ENCODE peak calls at places on chromosomes 6 and 20, in ten cellular contexts. C is GM10248; T is naive thymus-derived CD4-positive, alpha-beta T cell; O is AG10803; L is germinal center; J is HCEC 1CT; M is naive thymus-derived CD8-positive, alpha-beta T cell; P is osteocyte; I is AML-193; G is stimulated activated CD4-positive, alpha-beta T cell treated with anti-CD3 and anti-CD28 coated beads, Interleukin-2, amount 100 ng/mL, for 48 hours. D is an unnamed sample.

GRCh38 chr6:41428995-41429417 is 93.6 kb downstream of the NCR2 start:
- DNase-seq in J (peak), G (peak), T (no peak), L (peak), O (peak), M (no peak), C (peak), I (no peak), P (no peak), D (no peak)

GRCh38 chr6:138115877-138116660 is 8.8 kb upstream of the PERP start:
- DNase-seq in O (peak), J (peak), I (peak), G (no peak), M (peak), P (no peak), C (peak), L (peak), T (peak), D (peak)

GRCh38 chr6:40977085-40977484 is 61.9 kb downstream of the UNC5CL start:
- DNase-seq in M (no peak), T (no peak), J (no peak), G (no peak), C (no peak), P (no peak), I (no peak), O (no peak), L (no peak), D (no peak)

GRCh38 chr6:45432944-45433343 is 55.2 kb upstream of the SUPT3H start:
- DNase-seq in C (no peak), J (peak), P (no peak), G (no peak), I (no peak), L (no peak), M (no peak), T (no peak), O (no peak), D (no peak)

GRCh38 chr6:112086744-112087135 is 542 bp downstream of the TUBE1 start:
- DNase-seq in P (no peak), T (no peak), J (peak), G (no peak), C (peak), O (peak), M (peak), I (peak), L (peak), D (no peak)

GRCh38 chr6:103122766-103123601 is 1729.5 kb downstream of the GRIK2 start:
- DNase-seq in G (peak), O (peak), T (no peak), J (peak), I (peak), M (no peak), C (peak), P (no peak), L (no peak), D (no peak)

GRCh38 chr20:17910828-17911294 is 57.7 kb downstream of the SNX5 start:
- DNase-seq in I (no peak), C (no peak), P (no peak), T (no peak), M (no peak), O (peak), G (no peak), L (no peak), J (peak), D (no peak)

GRCh38 chr20:31675828-31676533 is 38.3 kb downstream of the COX4I2 start:
- DNase-seq in M (peak), C (peak), J (peak), T (peak), P (no peak), O (no peak), G (peak), I (peak), L (peak), D (peak)

GRCh38 chr6:39312912-39313525 is 1.2 kb downstream of the KCNK17 start:
- DNase-seq in M (no peak), L (no peak), I (no peak), J (no peak), G (no peak), C (no peak), T (no peak), O (no peak), P (no peak), D (no peak)

GRCh38 chr6:47041741-47042140 is 391 bp downstream of the ADGRF1 start:
- DNase-seq in O (no peak), L (no peak), P (no peak), I (no peak), T (no peak), J (no peak), M (no peak), C (no peak), G (no peak), D (no peak)

GRCh38 chr20:45104786-45105185 is 3.9 kb upstream of the KCNS1 start:
- DNase-seq in T (no peak), G (no peak), L (no peak), M (no peak), C (no peak), O (peak), P (no peak), J (peak), I (no peak), D (no peak)

GRCh38 chr20:61391812-61392520 is 139.9 kb downstream of the CDH4 start:
- DNase-seq in I (no peak), T (no peak), G (no peak), P (no peak), J (no peak), M (no peak), C (no peak), O (no peak), L (no peak), D (no peak)

GRCh38 chr6:118876814-118877213 is 17.1 kb upstream of the ASF1A start:
- DNase-seq in I (no peak), P (no peak), J (peak), M (no peak), C (no peak), T (no peak), O (peak), G (no peak), L (no peak), D (no peak)

GRCh38 chr6:3226422-3227362 is 761 bp downstream of the TUBB2B start:
- DNase-seq in C (peak), G (no peak), M (no peak), O (no peak), I (no peak), J (no peak), L (peak), T (no peak), P (no peak), D (no peak)

GRCh38 chr6:56101141-56101553 is 146.2 kb downstream of the COL21A1 start:
- DNase-seq in P (no peak), T (no peak), L (no peak), J (peak), O (peak), I (peak), G (no peak), M (no peak), C (no peak), D (no peak)

GRCh38 chr20:19944772-19945459 is 72.2 kb upstream of the NAA20 start:
- DNase-seq in J (no peak), C (peak), P (no peak), O (peak), I (no peak), G (peak), M (no peak), T (no peak), L (no peak), D (no peak)

GRCh38 chr6:5135783-5136376 is 50.7 kb downstream of the PPP1R3G start:
- DNase-seq in C (peak), G (peak), M (peak), L (no peak), O (no peak), T (peak), J (no peak), I (peak), P (no peak), D (peak)

GRCh38 chr6:13336553-13336952 is 8.2 kb upstream of the TBC1D7 start:
- DNase-seq in O (peak), M (peak), C (peak), J (peak), G (peak), T (peak), P (peak), I (peak), L (peak), D (peak)

GRCh38 chr20:24962182-24962492 is 13.1 kb downstream of the CST7 start:
- DNase-seq in J (no peak), L (no peak), I (no peak), C (no peak), M (no peak), P (no peak), O (no peak), G (no peak), T (no peak), D (no peak)

GRCh38 chr20:23021941-23022340 is 13.2 kb upstream of the SSTR4 start:
- DNase-seq in J (peak), P (no peak), M (no peak), C (no peak), I (no peak), L (no peak), G (no peak), O (no peak), T (no peak), D (no peak)

GRCh38 chr6:7410801-7411200 is 21.2 kb downstream of the RIOK1 start:
- DNase-seq in M (no peak), T (no peak), G (no peak), I (no peak), L (no peak), C (no peak), J (no peak), P (no peak), O (no peak), D (no peak)

GRCh38 chr6:73108949-73109348 is 116.3 kb downstream of the KHDC1L start:
- DNase-seq in M (no peak), T (no peak), O (no peak), J (no peak), G (no peak), L (no peak), C (no peak), P (no peak), I (no peak), D (no peak)